ENCODE peak calls at places on chromosomes 13 and 19, in five cellular contexts. J is HCT116; L is CD8-positive, alpha-beta T cell; R is body of pancreas; P is left ventricle myocardium inferior. F is an unnamed sample.

GRCh38 chr19:43562698-43563241 is 12.6 kb downstream of the XRCC1 start:
- DNase-seq in P (peak; percentile 83), J (no peak), L (peak; percentile 72), R (peak; percentile 66), F (no peak)

GRCh38 chr13:95784161-95784880 is 107.4 kb downstream of the DNAJC3 start:
- DNase-seq in P (no peak), L (no peak), J (no peak), R (no peak), F (peak; percentile 90)

GRCh38 chr13:28707629-28708427 is 10.9 kb downstream of the SLC46A3 start:
- DNase-seq in J (no peak), L (no peak), P (no peak), R (peak; percentile 49), F (peak; percentile 86)

GRCh38 chr19:16569609-16570320 is 2.5 kb downstream of the SLC35E1 start:
- DNase-seq in J (no peak), P (no peak), R (peak; percentile 79), L (no peak), F (no peak)

GRCh38 chr19:5067666-5068065 is 98.8 kb downstream of the KDM4B start:
- DNase-seq in J (no peak), L (no peak), P (no peak), R (no peak), F (no peak)

GRCh38 chr19:1155352-1156304 is 18.4 kb downstream of the SBNO2 start:
- DNase-seq in P (no peak), L (no peak), R (no peak), J (no peak), F (no peak)

GRCh38 chr19:40271706-40272105 is 13.4 kb downstream of the AKT2 start:
- DNase-seq in L (no peak), P (no peak), R (no peak), J (no peak), F (no peak)

GRCh38 chr19:44548736-44549135 is 19.3 kb upstream of the CEACAM20 start:
- DNase-seq in J (no peak), L (no peak), R (no peak), P (no peak), F (no peak)

GRCh38 chr19:35023428-35023827 is 6.8 kb upstream of the SCN1B start:
- DNase-seq in R (no peak), P (no peak), J (no peak), L (no peak), F (no peak)

GRCh38 chr13:95251641-95252040 is 49.6 kb downstream of the ABCC4 start:
- DNase-seq in P (no peak), L (no peak), R (no peak), J (no peak), F (no peak)

GRCh38 chr19:13848811-13849241 is 28.1 kb upstream of the NANOS3 start:
- DNase-seq in R (peak; percentile 26), L (no peak), P (no peak), J (no peak), F (no peak)

GRCh38 chr19:57992841-57993240 is 9.8 kb downstream of the ZNF606 start:
- DNase-seq in J (no peak), P (no peak), R (no peak), L (no peak), F (no peak)

GRCh38 chr19:17505218-17505617 is 6.2 kb upstream of the PGLS start:
- DNase-seq in R (no peak), P (no peak), J (no peak), L (no peak), F (no peak)

GRCh38 chr13:20390526-20391175 is 135.0 kb downstream of the CRYL1 start:
- DNase-seq in R (no peak), L (no peak), J (no peak), P (no peak), F (peak; percentile 30)

GRCh38 chr13:21663197-21663596 is 7.7 kb upstream of the FGF9 start:
- DNase-seq in L (no peak), P (no peak), J (no peak), R (no peak), F (no peak)

GRCh38 chr13:50033696-50034095 is 18.5 kb downstream of the KCNRG start:
- DNase-seq in R (no peak), P (no peak), J (no peak), L (no peak), F (peak; percentile 52)

GRCh38 chr19:55520691-55521292 is 16.1 kb downstream of the SBK2 start:
- DNase-seq in L (no peak), P (no peak), R (no peak), J (no peak), F (no peak)

GRCh38 chr19:54106716-54107115 is 4.1 kb downstream of the NDUFA3 start:
- DNase-seq in P (peak; percentile 12), J (no peak), R (no peak), L (no peak), F (no peak)

GRCh38 chr19:17579523-17580244 is 24.2 kb downstream of the COLGALT1 start:
- DNase-seq in L (no peak), R (no peak), P (peak; percentile 38), J (peak; percentile 90), F (peak; percentile 73)

GRCh38 chr13:83085186-83085900 is 796.9 kb downstream of the SLITRK1 start:
- DNase-seq in R (no peak), P (no peak), J (no peak), L (no peak), F (no peak)

DNA sequence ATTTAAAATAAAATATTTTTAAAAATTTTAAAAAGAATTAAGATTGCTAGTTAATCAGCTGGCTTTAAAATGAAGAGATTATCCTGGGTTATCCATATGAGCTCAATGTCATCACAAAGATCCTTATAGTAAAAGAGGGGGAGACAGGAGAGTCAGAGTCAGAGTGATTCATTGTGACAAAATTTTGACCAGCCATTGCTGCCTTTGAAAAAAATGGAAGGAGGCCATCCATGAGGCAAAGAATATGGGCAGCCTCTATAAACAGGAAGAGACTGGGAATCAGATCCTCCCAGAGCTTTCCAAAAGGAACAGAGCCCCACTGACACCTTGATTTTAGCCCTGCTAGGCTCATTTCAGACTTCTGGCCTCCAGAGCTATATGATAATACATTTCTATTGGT is 9.3 kb upstream of the RUBCNL start:
- DNase-seq in P (no peak), J (no peak), L (no peak), R (no peak), F (no peak)
- H3K4me1 ChIP-seq in P (no peaks in the 10 kb centered on the region), J (no peaks in the 10 kb centered on the region), L (no peaks in the 10 kb centered on the region), R (no peaks in the 10 kb centered on the region), F (no peaks in the 10 kb centered on the region)

GRCh38 chr19:51719251-51719901 is 4.4 kb downstream of the HAS1 start:
- DNase-seq in R (no peak), J (no peak), L (no peak), P (no peak), F (no peak)

GRCh38 chr19:51721905-51722304 is 1.9 kb downstream of the HAS1 start:
- DNase-seq in R (no peak), P (no peak), L (no peak), J (no peak), F (no peak)

GRCh38 chr19:51726049-51726448 is 2.3 kb upstream of the HAS1 start:
- DNase-seq in L (no peak), J (no peak), R (no peak), P (peak; percentile 50), F (peak; percentile 94)

GRCh38 chr19:51724543-51724942 is 752 bp upstream of the HAS1 start:
- DNase-seq in L (no peak), J (no peak), P (peak; percentile 43), R (no peak), F (no peak)

DNA sequence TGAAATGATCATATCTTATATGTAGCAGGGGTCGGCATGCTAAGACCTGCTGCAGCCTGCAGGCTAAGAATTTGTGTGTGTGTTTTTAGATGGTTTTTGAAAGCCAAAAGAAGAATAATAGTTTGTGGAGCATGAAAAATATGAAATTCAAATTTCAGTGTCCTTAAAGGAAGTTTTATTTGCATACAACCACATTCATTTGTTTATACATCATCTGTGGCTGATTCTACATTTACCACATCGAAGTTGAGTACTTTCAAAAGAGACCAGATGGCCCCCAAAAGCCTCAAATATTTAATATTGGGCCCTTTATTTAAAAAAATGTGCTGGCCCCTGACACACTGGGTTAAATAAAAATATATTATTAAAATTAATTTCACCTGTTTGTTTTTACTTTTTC is 1.3 kb downstream of the HAS1 start:
- DNase-seq in R (no peak), L (no peak), P (no peak), J (no peak), F (no peak)
- H3K4me1 ChIP-seq in R (no peaks in the 10 kb centered on the region), L (no peaks in the 10 kb centered on the region), P (peaks cover 10% of the 10 kb centered on the region), J (peaks cover 5% of the 10 kb centered on the region), F (no peaks in the 10 kb centered on the region)

GRCh38 chr13:110333837-110334236 is 26.8 kb downstream of the COL4A2 start:
- DNase-seq in P (no peak), L (no peak), J (no peak), R (no peak), F (no peak)
- H3K4me1 ChIP-seq in P (peaks cover 99% of the 10 kb centered on the region), L (no peaks in the 10 kb centered on the region), J (no peaks in the 10 kb centered on the region), R (no peaks in the 10 kb centered on the region), F (peaks cover 9% of the 10 kb centered on the region)

GRCh38 chr13:46602531-46602930 is 49.6 kb downstream of the LRCH1 start:
- DNase-seq in P (no peak), L (no peak), J (no peak), R (no peak), F (no peak)

GRCh38 chr13:46605824-46606554 is 53.0 kb downstream of the LRCH1 start:
- DNase-seq in L (no peak), P (no peak), J (no peak), R (no peak), F (no peak)

GRCh38 chr13:46605089-46605488 is 52.1 kb downstream of the LRCH1 start:
- DNase-seq in J (no peak), L (no peak), P (no peak), R (peak; percentile 27), F (no peak)

GRCh38 chr13:46603165-46603603 is 50.2 kb downstream of the LRCH1 start:
- DNase-seq in L (no peak), R (no peak), J (no peak), P (no peak), F (no peak)

GRCh38 chr13:46604226-46604968 is 51.4 kb downstream of the LRCH1 start:
- DNase-seq in J (no peak), L (no peak), P (no peak), R (no peak), F (no peak)
- H3K4me1 ChIP-seq in J (peaks cover 96% of the 10 kb centered on the region), L (peaks cover 30% of the 10 kb centered on the region), P (peaks cover 98% of the 10 kb centered on the region), R (peaks cover 48% of the 10 kb centered on the region), F (peaks cover 36% of the 10 kb centered on the region)

GRCh38 chr13:77383097-77383496 is 56.2 kb upstream of the MYCBP2 start:
- DNase-seq in R (no peak), J (no peak), L (no peak), P (no peak), F (no peak)

GRCh38 chr13:77386880-77387606 is 60.1 kb upstream of the MYCBP2 start:
- DNase-seq in L (no peak), J (no peak), P (no peak), R (no peak), F (no peak)

GRCh38 chr13:77387607-77388200 is 60.8 kb upstream of the MYCBP2 start:
- DNase-seq in P (no peak), R (no peak), J (no peak), L (no peak), F (no peak)

GRCh38 chr13:77386046-77386445 is 59.2 kb upstream of the MYCBP2 start:
- DNase-seq in P (no peak), R (no peak), J (no peak), L (no peak), F (no peak)

DNA sequence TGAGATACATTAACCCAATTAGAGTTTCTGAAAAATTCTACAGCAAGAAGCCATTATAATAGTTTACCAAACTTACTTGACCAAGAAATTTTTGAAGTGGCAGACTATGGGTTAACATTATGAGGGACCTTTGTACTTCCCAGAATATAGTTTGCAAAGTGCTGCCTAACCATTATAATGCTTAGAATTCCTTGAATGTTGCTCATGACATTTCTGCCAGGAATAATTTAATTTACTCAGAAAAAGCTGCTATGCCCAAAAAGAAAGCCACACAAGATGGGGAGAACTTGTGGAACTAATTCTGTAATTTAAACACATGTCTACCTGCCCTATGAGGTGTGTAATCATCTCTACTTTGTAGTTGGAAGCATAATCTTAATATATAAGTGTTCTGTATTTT is 58.1 kb upstream of the MYCBP2 start:
- DNase-seq in L (no peak), J (no peak), P (no peak), R (no peak), F (no peak)
- H3K4me1 ChIP-seq in L (no peaks in the 10 kb centered on the region), J (no peaks in the 10 kb centered on the region), P (no peaks in the 10 kb centered on the region), R (no peaks in the 10 kb centered on the region), F (no peaks in the 10 kb centered on the region)